ENCODE peak calls at places on chromosome 14, in ten cellular contexts. One of them, this sample, is unnamed.

GRCh38 chr14:36940476-36940875 is 231.9 kb downstream of the SLC25A21 start:
- DNase-seq in GM12891: no peak
- DNase-seq in A549: no peak
- DNase-seq in ovary: no peak
- DNase-seq in tibial nerve: no peak
- DNase-seq in transverse colon: no peak
- DNase-seq in IMR-90: no peak
- DNase-seq in lower leg skin: no peak
- DNase-seq in HCT116: no peak
- DNase-seq in stomach: no peak
- DNase-seq in this sample: no peak

GRCh38 chr14:37122288-37122687 is 50.1 kb downstream of the SLC25A21 start:
- DNase-seq in GM12891: no peak
- DNase-seq in A549: peak
- DNase-seq in ovary: no peak
- DNase-seq in tibial nerve: no peak
- DNase-seq in transverse colon: no peak
- DNase-seq in IMR-90: peak
- DNase-seq in lower leg skin: no peak
- DNase-seq in HCT116: peak
- DNase-seq in stomach: no peak
- DNase-seq in this sample: no peak

GRCh38 chr14:94158239-94158888 is 15.8 kb upstream of the PPP4R4 start:
- DNase-seq in GM12891: no peak
- DNase-seq in A549: no peak
- DNase-seq in ovary: no peak
- DNase-seq in tibial nerve: no peak
- DNase-seq in transverse colon: no peak
- DNase-seq in IMR-90: no peak
- DNase-seq in lower leg skin: no peak
- DNase-seq in HCT116: no peak
- DNase-seq in stomach: no peak
- DNase-seq in this sample: no peak

GRCh38 chr14:57749267-57749666 is 116.6 kb downstream of the SLC35F4 start:
- DNase-seq in GM12891: no peak
- DNase-seq in A549: peak
- DNase-seq in ovary: no peak
- DNase-seq in tibial nerve: no peak
- DNase-seq in transverse colon: no peak
- DNase-seq in IMR-90: no peak
- DNase-seq in lower leg skin: no peak
- DNase-seq in HCT116: no peak
- DNase-seq in stomach: no peak
- DNase-seq in this sample: no peak

GRCh38 chr14:93173943-93174395 is 10.7 kb downstream of the MOAP1 start:
- DNase-seq in GM12891: no peak
- DNase-seq in A549: no peak
- DNase-seq in ovary: no peak
- DNase-seq in tibial nerve: no peak
- DNase-seq in transverse colon: no peak
- DNase-seq in IMR-90: peak
- DNase-seq in lower leg skin: peak
- DNase-seq in HCT116: no peak
- DNase-seq in stomach: peak
- DNase-seq in this sample: no peak

GRCh38 chr14:92310776-92311375 is 12.1 kb upstream of the SLC24A4 start:
- DNase-seq in GM12891: no peak
- DNase-seq in A549: no peak
- DNase-seq in ovary: no peak
- DNase-seq in tibial nerve: no peak
- DNase-seq in transverse colon: no peak
- DNase-seq in IMR-90: peak
- DNase-seq in lower leg skin: no peak
- DNase-seq in HCT116: no peak
- DNase-seq in stomach: no peak
- DNase-seq in this sample: no peak

GRCh38 chr14:65211341-65211987 is 109.1 kb upstream of the MAX start:
- DNase-seq in GM12891: no peak
- DNase-seq in A549: peak
- DNase-seq in ovary: no peak
- DNase-seq in tibial nerve: no peak
- DNase-seq in transverse colon: no peak
- DNase-seq in IMR-90: peak
- DNase-seq in lower leg skin: no peak
- DNase-seq in HCT116: no peak
- DNase-seq in stomach: no peak
- DNase-seq in this sample: no peak

GRCh38 chr14:24233538-24233866 is 773 bp downstream of the GMPR2 start:
- DNase-seq in GM12891: no peak
- DNase-seq in A549: peak
- DNase-seq in ovary: no peak
- DNase-seq in tibial nerve: no peak
- DNase-seq in transverse colon: no peak
- DNase-seq in IMR-90: no peak
- DNase-seq in lower leg skin: peak
- DNase-seq in HCT116: no peak
- DNase-seq in stomach: no peak
- DNase-seq in this sample: no peak

GRCh38 chr14:103055693-103056092 is 1.7 kb downstream of the CDC42BPB start:
- DNase-seq in GM12891: no peak
- DNase-seq in A549: no peak
- DNase-seq in ovary: no peak
- DNase-seq in tibial nerve: no peak
- DNase-seq in transverse colon: no peak
- DNase-seq in IMR-90: peak
- DNase-seq in lower leg skin: no peak
- DNase-seq in HCT116: no peak
- DNase-seq in stomach: no peak
- DNase-seq in this sample: no peak

GRCh38 chr14:103056322-103057027 is 874 bp downstream of the CDC42BPB start:
- DNase-seq in GM12891: no peak
- DNase-seq in A549: peak
- DNase-seq in ovary: peak
- DNase-seq in tibial nerve: peak
- DNase-seq in transverse colon: peak
- DNase-seq in IMR-90: peak
- DNase-seq in lower leg skin: peak
- DNase-seq in HCT116: no peak
- DNase-seq in stomach: peak
- DNase-seq in this sample: peak

GRCh38 chr14:103057372-103058208 is at the start of gene CDC42BPB:
- DNase-seq in GM12891: peak
- DNase-seq in A549: peak
- DNase-seq in ovary: peak
- DNase-seq in tibial nerve: peak
- DNase-seq in transverse colon: peak
- DNase-seq in IMR-90: peak
- DNase-seq in lower leg skin: peak
- DNase-seq in HCT116: peak
- DNase-seq in stomach: peak
- DNase-seq in this sample: peak

GRCh38 chr14:103058209-103059055 is 1.1 kb upstream of the CDC42BPB start:
- DNase-seq in GM12891: no peak
- DNase-seq in A549: no peak
- DNase-seq in ovary: peak
- DNase-seq in tibial nerve: no peak
- DNase-seq in transverse colon: no peak
- DNase-seq in IMR-90: peak
- DNase-seq in lower leg skin: no peak
- DNase-seq in HCT116: no peak
- DNase-seq in stomach: no peak
- DNase-seq in this sample: no peak

DNA sequence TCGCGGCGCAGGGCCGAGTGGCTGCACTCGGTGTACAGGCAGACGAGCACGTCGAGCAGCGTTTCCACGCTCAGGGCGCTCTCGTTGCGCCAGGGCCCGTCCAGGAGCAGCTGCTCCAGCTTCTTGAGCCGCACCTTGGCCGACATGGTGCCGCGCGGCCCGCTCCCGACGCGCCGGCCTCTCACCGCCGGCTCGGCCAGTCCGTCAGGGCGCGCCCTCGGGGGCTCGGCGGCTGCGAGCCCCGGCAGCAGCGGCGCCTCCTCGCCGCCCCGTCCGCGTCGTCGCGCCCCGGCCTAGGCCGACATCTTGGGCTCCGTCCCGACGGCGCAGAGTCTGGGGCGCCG is 349 bp downstream of the CDC42BPB start:
- DNase-seq in GM12891: no peak
- DNase-seq in A549: no peak
- DNase-seq in ovary: peak
- DNase-seq in tibial nerve: no peak
- DNase-seq in transverse colon: no peak
- DNase-seq in IMR-90: no peak
- DNase-seq in lower leg skin: no peak
- DNase-seq in HCT116: no peak
- DNase-seq in stomach: no peak
- DNase-seq in this sample: no peak
- TF ChIP-seq POLR2A in GM12891: no peak
- TF ChIP-seq POLR2A in A549: peak
- TF ChIP-seq POLR2A in ovary: no peak
- TF ChIP-seq POLR2A in tibial nerve: no peak
- TF ChIP-seq POLR2A in transverse colon: no peak
- TF ChIP-seq POLR2A in IMR-90: no peak
- TF ChIP-seq POLR2A in lower leg skin: no peak
- TF ChIP-seq POLR2A in HCT116: no peak
- TF ChIP-seq POLR2A in stomach: no peak
- TF ChIP-seq POLR2A in this sample: peak

GRCh38 chr14:52703664-52704063 is 3.3 kb upstream of the PSMC6 start:
- DNase-seq in GM12891: no peak
- DNase-seq in A549: no peak
- DNase-seq in ovary: no peak
- DNase-seq in tibial nerve: no peak
- DNase-seq in transverse colon: no peak
- DNase-seq in IMR-90: no peak
- DNase-seq in lower leg skin: no peak
- DNase-seq in HCT116: no peak
- DNase-seq in stomach: no peak
- DNase-seq in this sample: no peak

GRCh38 chr14:52706724-52707706 is at the start of gene PSMC6:
- DNase-seq in GM12891: peak
- DNase-seq in A549: peak
- DNase-seq in ovary: peak
- DNase-seq in tibial nerve: peak
- DNase-seq in transverse colon: peak
- DNase-seq in IMR-90: peak
- DNase-seq in lower leg skin: peak
- DNase-seq in HCT116: peak
- DNase-seq in stomach: peak
- DNase-seq in this sample: peak

GRCh38 chr14:52701223-52701622 is 5.8 kb upstream of the PSMC6 start:
- DNase-seq in GM12891: no peak
- DNase-seq in A549: peak
- DNase-seq in ovary: no peak
- DNase-seq in tibial nerve: no peak
- DNase-seq in transverse colon: no peak
- DNase-seq in IMR-90: peak
- DNase-seq in lower leg skin: no peak
- DNase-seq in HCT116: no peak
- DNase-seq in stomach: no peak
- DNase-seq in this sample: no peak

GRCh38 chr14:52703225-52703624 is 3.8 kb upstream of the PSMC6 start:
- DNase-seq in GM12891: no peak
- DNase-seq in A549: peak
- DNase-seq in ovary: no peak
- DNase-seq in tibial nerve: no peak
- DNase-seq in transverse colon: peak
- DNase-seq in IMR-90: peak
- DNase-seq in lower leg skin: no peak
- DNase-seq in HCT116: no peak
- DNase-seq in stomach: peak
- DNase-seq in this sample: no peak

DNA sequence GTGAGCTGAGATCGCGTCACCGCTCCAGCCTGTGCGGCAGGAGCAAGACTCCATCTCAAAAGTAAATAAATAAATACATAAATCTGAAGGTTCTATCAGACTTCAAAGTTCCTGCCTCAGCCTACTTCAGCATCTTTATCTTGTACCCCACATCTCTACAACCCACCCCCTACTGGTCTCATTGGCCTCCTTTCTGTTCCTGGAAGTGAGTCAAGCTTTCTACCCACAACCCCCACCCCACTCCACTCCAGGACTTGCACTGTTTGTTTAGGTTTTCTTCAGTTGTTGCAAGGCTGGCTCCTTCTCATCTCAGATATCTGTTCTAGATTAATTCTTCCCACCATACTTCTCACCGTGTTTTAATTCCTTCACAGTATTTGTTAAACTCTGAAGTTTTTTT is 714 bp upstream of the PSMC6 start:
- DNase-seq in GM12891: no peak
- DNase-seq in A549: peak
- DNase-seq in ovary: no peak
- DNase-seq in tibial nerve: no peak
- DNase-seq in transverse colon: no peak
- DNase-seq in IMR-90: peak
- DNase-seq in lower leg skin: no peak
- DNase-seq in HCT116: no peak
- DNase-seq in stomach: no peak
- DNase-seq in this sample: no peak
- TF ChIP-seq POLR2A in GM12891: no peak
- TF ChIP-seq POLR2A in A549: no peak
- TF ChIP-seq POLR2A in ovary: no peak
- TF ChIP-seq POLR2A in tibial nerve: no peak
- TF ChIP-seq POLR2A in transverse colon: no peak
- TF ChIP-seq POLR2A in IMR-90: no peak
- TF ChIP-seq POLR2A in lower leg skin: no peak
- TF ChIP-seq POLR2A in HCT116: no peak
- TF ChIP-seq POLR2A in stomach: no peak
- TF ChIP-seq POLR2A in this sample: no peak

DNA sequence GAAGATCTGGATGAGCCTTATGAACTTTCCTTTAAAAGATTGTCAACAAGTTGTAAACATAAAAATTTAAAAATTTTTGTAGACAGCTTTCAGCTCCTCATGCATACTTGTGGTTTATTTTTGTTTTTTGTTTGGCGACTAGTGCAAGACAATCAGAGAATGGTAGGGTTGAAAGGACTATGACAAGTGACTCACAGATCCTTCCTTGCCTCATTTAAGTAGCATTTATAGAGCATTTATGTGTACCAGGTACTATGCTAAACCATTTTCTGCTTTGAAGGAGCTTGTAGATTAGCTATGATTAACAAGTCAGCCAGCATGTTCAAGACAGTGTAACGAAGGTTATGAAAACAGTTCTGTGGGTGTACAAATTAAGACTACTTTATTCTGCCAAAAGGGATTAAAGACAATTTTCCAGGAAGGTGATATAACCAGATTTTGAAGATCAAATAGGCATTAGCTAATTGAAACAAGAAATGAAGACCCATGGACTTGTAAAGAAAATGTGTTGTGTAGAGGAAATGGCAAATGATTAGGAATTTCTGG is 122.0 kb downstream of the PCNX1 start:
- DNase-seq in GM12891: no peak
- DNase-seq in A549: no peak
- DNase-seq in ovary: no peak
- DNase-seq in tibial nerve: no peak
- DNase-seq in transverse colon: no peak
- DNase-seq in IMR-90: no peak
- DNase-seq in lower leg skin: no peak
- DNase-seq in HCT116: peak
- DNase-seq in stomach: no peak
- DNase-seq in this sample: no peak
- TF ChIP-seq POLR2A in GM12891: no peak
- TF ChIP-seq POLR2A in A549: no peak
- TF ChIP-seq POLR2A in ovary: no peak
- TF ChIP-seq POLR2A in tibial nerve: no peak
- TF ChIP-seq POLR2A in transverse colon: no peak
- TF ChIP-seq POLR2A in IMR-90: no peak
- TF ChIP-seq POLR2A in lower leg skin: no peak
- TF ChIP-seq POLR2A in HCT116: no peak
- TF ChIP-seq POLR2A in stomach: no peak
- TF ChIP-seq POLR2A in this sample: no peak

GRCh38 chr14:83974647-83975163 is 1555.2 kb upstream of the FLRT2 start:
- DNase-seq in GM12891: no peak
- DNase-seq in A549: no peak
- DNase-seq in ovary: no peak
- DNase-seq in tibial nerve: no peak
- DNase-seq in transverse colon: no peak
- DNase-seq in IMR-90: no peak
- DNase-seq in lower leg skin: no peak
- DNase-seq in HCT116: no peak
- DNase-seq in stomach: no peak
- DNase-seq in this sample: no peak
- TF ChIP-seq POLR2A in GM12891: no peak
- TF ChIP-seq POLR2A in A549: no peak
- TF ChIP-seq POLR2A in ovary: no peak
- TF ChIP-seq POLR2A in tibial nerve: no peak
- TF ChIP-seq POLR2A in transverse colon: no peak
- TF ChIP-seq POLR2A in IMR-90: no peak
- TF ChIP-seq POLR2A in lower leg skin: no peak
- TF ChIP-seq POLR2A in HCT116: no peak
- TF ChIP-seq POLR2A in stomach: no peak
- TF ChIP-seq POLR2A in this sample: no peak